ENCODE peak calls at places on chromosomes 3 and 15, in seven cellular contexts. One of them, this sample, is unnamed.

GRCh38 chr3:98612996-98613517 is 19.6 kb upstream of the CPOX start:
- DNase-seq in osteoblast: no peak
- DNase-seq in PC-3: no peak
- DNase-seq in PC-9: no peak
- DNase-seq in tibial nerve: no peak
- DNase-seq in gastrocnemius medialis: peak; percentile 11
- DNase-seq in uterus: no peak
- DNase-seq in this sample: no peak

GRCh38 chr3:115244350-115244749 is 97.3 kb upstream of the ZBTB20 start:
- DNase-seq in osteoblast: no peak
- DNase-seq in PC-3: no peak
- DNase-seq in PC-9: no peak
- DNase-seq in tibial nerve: no peak
- DNase-seq in gastrocnemius medialis: no peak
- DNase-seq in uterus: no peak
- DNase-seq in this sample: no peak

GRCh38 chr3:173401369-173401768 is 3.8 kb downstream of the NLGN1 start:
- DNase-seq in osteoblast: no peak
- DNase-seq in PC-3: no peak
- DNase-seq in PC-9: no peak
- DNase-seq in tibial nerve: no peak
- DNase-seq in gastrocnemius medialis: no peak
- DNase-seq in uterus: no peak
- DNase-seq in this sample: no peak

GRCh38 chr3:11465744-11466611 is 177.7 kb downstream of the VGLL4 start:
- DNase-seq in osteoblast: peak; percentile 90
- DNase-seq in PC-3: no peak
- DNase-seq in PC-9: no peak
- DNase-seq in tibial nerve: peak; percentile 75
- DNase-seq in gastrocnemius medialis: peak; percentile 57
- DNase-seq in uterus: peak; percentile 72
- DNase-seq in this sample: no peak

GRCh38 chr15:31459011-31459748 is 132.5 kb downstream of the KLF13 start:
- DNase-seq in osteoblast: no peak
- DNase-seq in PC-3: no peak
- DNase-seq in PC-9: no peak
- DNase-seq in tibial nerve: no peak
- DNase-seq in gastrocnemius medialis: no peak
- DNase-seq in uterus: peak; percentile 4
- DNase-seq in this sample: peak; percentile 26

GRCh38 chr3:136584728-136585127 is 167.4 kb downstream of the STAG1 start:
- DNase-seq in osteoblast: peak; percentile 50
- DNase-seq in PC-3: no peak
- DNase-seq in PC-9: no peak
- DNase-seq in tibial nerve: no peak
- DNase-seq in gastrocnemius medialis: no peak
- DNase-seq in uterus: no peak
- DNase-seq in this sample: no peak

GRCh38 chr3:128554100-128554464 is 61.1 kb upstream of the GATA2 start:
- DNase-seq in osteoblast: peak; percentile 96
- DNase-seq in PC-3: peak; percentile 65
- DNase-seq in PC-9: peak; percentile 72
- DNase-seq in tibial nerve: no peak
- DNase-seq in gastrocnemius medialis: no peak
- DNase-seq in uterus: peak; percentile 16
- DNase-seq in this sample: no peak

GRCh38 chr15:19987389-19988048 is 554.1 kb downstream of the GOLGA6L6 start:
- DNase-seq in osteoblast: peak; percentile 23
- DNase-seq in PC-3: peak; percentile 37
- DNase-seq in PC-9: peak; percentile 53
- DNase-seq in tibial nerve: no peak
- DNase-seq in gastrocnemius medialis: no peak
- DNase-seq in uterus: no peak
- DNase-seq in this sample: no peak

GRCh38 chr3:52026016-52026415 is 30.3 kb upstream of the RPL29 start:
- DNase-seq in osteoblast: no peak
- DNase-seq in PC-3: no peak
- DNase-seq in PC-9: no peak
- DNase-seq in tibial nerve: no peak
- DNase-seq in gastrocnemius medialis: peak; percentile 89
- DNase-seq in uterus: no peak
- DNase-seq in this sample: no peak

GRCh38 chr15:80931721-80932609 is 57.7 kb downstream of the MESD start:
- DNase-seq in osteoblast: peak; percentile 92
- DNase-seq in PC-3: no peak
- DNase-seq in PC-9: no peak
- DNase-seq in tibial nerve: peak; percentile 13
- DNase-seq in gastrocnemius medialis: peak; percentile 29
- DNase-seq in uterus: no peak
- DNase-seq in this sample: no peak
- TF ChIP-seq CTCF in osteoblast: no peak
- TF ChIP-seq CTCF in PC-3: no peak
- TF ChIP-seq CTCF in PC-9: no peak
- TF ChIP-seq CTCF in tibial nerve: no peak
- TF ChIP-seq CTCF in gastrocnemius medialis: no peak
- TF ChIP-seq CTCF in uterus: no peak
- TF ChIP-seq CTCF in this sample: no peak

DNA sequence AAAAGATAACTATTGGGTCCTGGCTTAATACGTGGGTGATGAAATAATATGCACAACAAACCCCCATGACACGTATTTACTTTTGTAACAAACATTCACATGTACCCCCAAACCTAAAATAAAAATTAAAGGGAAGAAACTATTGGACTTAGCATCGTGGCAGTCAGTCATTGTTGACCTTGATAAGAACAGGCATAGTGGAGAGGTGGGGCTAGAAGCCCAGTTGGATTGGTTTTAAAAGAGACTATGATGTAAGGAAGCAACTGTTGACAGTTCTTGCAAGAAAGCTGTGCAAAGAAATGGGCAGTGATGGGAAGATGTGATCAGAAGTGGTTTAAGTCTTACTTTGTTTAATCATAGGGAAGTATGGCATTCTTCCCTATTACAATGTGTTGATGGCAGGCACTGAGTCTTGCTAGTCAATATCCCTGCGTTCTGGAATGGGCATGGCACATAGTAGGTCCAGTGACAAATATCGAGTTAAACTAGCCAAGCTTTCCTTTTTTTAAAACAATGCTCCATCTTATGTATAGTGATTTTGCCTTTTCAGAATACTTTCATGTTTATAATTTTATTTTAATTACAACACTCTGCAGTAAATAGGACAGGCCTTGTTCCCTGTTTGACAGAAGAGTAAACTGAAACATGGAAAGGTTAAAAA is 37.9 kb downstream of the CAPN7 start:
- DNase-seq in osteoblast: no peak
- DNase-seq in PC-3: no peak
- DNase-seq in PC-9: no peak
- DNase-seq in tibial nerve: no peak
- DNase-seq in gastrocnemius medialis: no peak
- DNase-seq in uterus: no peak
- DNase-seq in this sample: no peak
- H3K36me3 ChIP-seq in osteoblast: peaks cover 80% of the 10 kb centered on the region
- H3K36me3 ChIP-seq in PC-3: peaks cover 71% of the 10 kb centered on the region
- H3K36me3 ChIP-seq in PC-9: peaks cover 42% of the 10 kb centered on the region
- H3K36me3 ChIP-seq in tibial nerve: peaks cover 3% of the 10 kb centered on the region
- H3K36me3 ChIP-seq in gastrocnemius medialis: peaks cover 3% of the 10 kb centered on the region
- H3K36me3 ChIP-seq in uterus: no peaks in the 10 kb centered on the region
- H3K36me3 ChIP-seq in this sample: peaks cover 100% of the 10 kb centered on the region

GRCh38 chr3:164419220-164419619 is 659.1 kb downstream of the SI start:
- DNase-seq in osteoblast: no peak
- DNase-seq in PC-3: no peak
- DNase-seq in PC-9: no peak
- DNase-seq in tibial nerve: no peak
- DNase-seq in gastrocnemius medialis: no peak
- DNase-seq in uterus: no peak
- DNase-seq in this sample: no peak
- TF ChIP-seq CTCF in osteoblast: no peak
- TF ChIP-seq CTCF in PC-3: no peak
- TF ChIP-seq CTCF in PC-9: no peak
- TF ChIP-seq CTCF in tibial nerve: no peak
- TF ChIP-seq CTCF in gastrocnemius medialis: no peak
- TF ChIP-seq CTCF in uterus: no peak
- TF ChIP-seq CTCF in this sample: no peak

DNA sequence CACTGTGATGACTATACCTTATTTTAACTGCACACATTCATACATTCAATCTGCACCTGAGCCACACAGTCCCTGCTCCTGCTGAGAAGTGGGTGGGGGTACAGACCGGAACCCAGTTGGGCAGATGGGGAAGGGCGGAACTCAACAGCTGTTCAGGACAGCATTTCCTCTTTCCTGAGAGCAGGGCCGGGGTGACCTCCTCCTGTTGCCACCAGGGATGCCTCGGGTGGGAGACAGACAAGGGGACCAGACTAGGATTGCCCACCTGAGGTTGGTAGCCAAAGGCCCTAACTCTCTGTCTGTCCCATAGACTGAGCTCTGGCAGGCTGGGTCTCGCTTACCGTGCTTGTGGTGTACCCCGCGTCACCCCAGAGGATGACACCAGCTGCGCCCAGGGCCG is 3.9 kb downstream of the HYAL2 start:
- DNase-seq in osteoblast: no peak
- DNase-seq in PC-3: no peak
- DNase-seq in PC-9: no peak
- DNase-seq in tibial nerve: no peak
- DNase-seq in gastrocnemius medialis: no peak
- DNase-seq in uterus: no peak
- DNase-seq in this sample: no peak
- H3K36me3 ChIP-seq in osteoblast: peaks cover 28% of the 10 kb centered on the region
- H3K36me3 ChIP-seq in PC-3: peaks cover 6% of the 10 kb centered on the region
- H3K36me3 ChIP-seq in PC-9: peaks cover 7% of the 10 kb centered on the region
- H3K36me3 ChIP-seq in tibial nerve: no peaks in the 10 kb centered on the region
- H3K36me3 ChIP-seq in gastrocnemius medialis: no peaks in the 10 kb centered on the region
- H3K36me3 ChIP-seq in uterus: no peaks in the 10 kb centered on the region
- H3K36me3 ChIP-seq in this sample: peaks cover 43% of the 10 kb centered on the region

DNA sequence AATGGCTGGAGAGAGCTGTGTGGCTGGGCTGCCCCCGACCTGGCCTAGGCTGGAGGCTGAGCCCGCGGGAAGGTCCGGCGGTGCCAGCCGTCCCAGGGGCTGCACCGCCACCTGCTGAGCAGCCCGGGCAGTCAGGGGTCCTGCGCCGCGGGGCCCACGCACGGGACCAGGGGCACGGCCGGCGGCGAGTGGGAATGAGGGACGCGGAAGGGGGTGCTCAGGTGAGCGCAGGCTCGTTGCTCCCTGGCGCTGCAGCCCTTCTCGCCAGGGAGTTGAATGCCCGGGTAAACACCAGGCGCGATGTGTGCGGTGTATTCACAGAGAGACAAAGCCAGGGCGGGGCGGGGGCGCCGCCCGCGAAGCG is 666 bp upstream of the SEMA3F start:
- DNase-seq in osteoblast: peak; percentile 91
- DNase-seq in PC-3: no peak
- DNase-seq in PC-9: no peak
- DNase-seq in tibial nerve: no peak
- DNase-seq in gastrocnemius medialis: no peak
- DNase-seq in uterus: no peak
- DNase-seq in this sample: no peak
- TF ChIP-seq CTCF in osteoblast: no peak
- TF ChIP-seq CTCF in PC-3: peak; percentile 43
- TF ChIP-seq CTCF in PC-9: no peak
- TF ChIP-seq CTCF in tibial nerve: no peak
- TF ChIP-seq CTCF in gastrocnemius medialis: peak; percentile 23
- TF ChIP-seq CTCF in uterus: no peak
- TF ChIP-seq CTCF in this sample: no peak

GRCh38 chr3:48267782-48268181 is 26.9 kb downstream of the ZNF589 start:
- DNase-seq in osteoblast: no peak
- DNase-seq in PC-3: peak; percentile 21
- DNase-seq in PC-9: no peak
- DNase-seq in tibial nerve: no peak
- DNase-seq in gastrocnemius medialis: no peak
- DNase-seq in uterus: no peak
- DNase-seq in this sample: no peak
- H3K36me3 ChIP-seq in osteoblast: no peaks in the 10 kb centered on the region
- H3K36me3 ChIP-seq in PC-3: peaks cover 8% of the 10 kb centered on the region
- H3K36me3 ChIP-seq in PC-9: no peaks in the 10 kb centered on the region
- H3K36me3 ChIP-seq in tibial nerve: no peaks in the 10 kb centered on the region
- H3K36me3 ChIP-seq in gastrocnemius medialis: no peaks in the 10 kb centered on the region
- H3K36me3 ChIP-seq in uterus: no peaks in the 10 kb centered on the region
- H3K36me3 ChIP-seq in this sample: peaks cover 67% of the 10 kb centered on the region

DNA sequence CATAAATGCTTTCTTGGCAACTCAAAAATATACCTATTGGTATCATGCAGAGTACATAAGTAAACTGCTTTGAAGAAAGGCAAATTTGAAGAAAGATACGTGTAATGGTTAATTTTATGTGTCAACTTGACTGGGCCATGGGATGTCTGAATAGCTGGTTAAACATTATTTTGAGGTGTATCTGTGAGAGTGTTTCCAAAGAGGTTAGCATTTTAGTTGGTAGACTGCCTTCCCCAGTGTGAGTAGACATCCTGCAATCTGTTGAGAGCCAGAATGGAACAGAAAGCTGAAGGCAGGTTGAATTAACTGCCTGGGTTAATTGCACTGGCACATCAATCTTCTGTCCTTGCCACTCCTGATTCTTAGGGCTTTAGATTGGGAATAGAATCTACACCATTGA is 98.2 kb downstream of the CMSS1 start:
- DNase-seq in osteoblast: no peak
- DNase-seq in PC-3: no peak
- DNase-seq in PC-9: no peak
- DNase-seq in tibial nerve: no peak
- DNase-seq in gastrocnemius medialis: no peak
- DNase-seq in uterus: no peak
- DNase-seq in this sample: no peak
- TF ChIP-seq CTCF in osteoblast: no peak
- TF ChIP-seq CTCF in PC-3: no peak
- TF ChIP-seq CTCF in PC-9: no peak
- TF ChIP-seq CTCF in tibial nerve: no peak
- TF ChIP-seq CTCF in gastrocnemius medialis: no peak
- TF ChIP-seq CTCF in uterus: no peak
- TF ChIP-seq CTCF in this sample: no peak

GRCh38 chr3:165642761-165643432 is 194.3 kb downstream of the BCHE start:
- DNase-seq in osteoblast: peak; percentile 69
- DNase-seq in PC-3: peak; percentile 98
- DNase-seq in PC-9: peak; percentile 79
- DNase-seq in tibial nerve: peak; percentile 48
- DNase-seq in gastrocnemius medialis: peak; percentile 30
- DNase-seq in uterus: peak; percentile 71
- DNase-seq in this sample: no peak

GRCh38 chr3:165641569-165642310 is 195.5 kb downstream of the BCHE start:
- DNase-seq in osteoblast: no peak
- DNase-seq in PC-3: no peak
- DNase-seq in PC-9: no peak
- DNase-seq in tibial nerve: no peak
- DNase-seq in gastrocnemius medialis: no peak
- DNase-seq in uterus: no peak
- DNase-seq in this sample: no peak

GRCh38 chr3:165645191-165645590 is 192.0 kb downstream of the BCHE start:
- DNase-seq in osteoblast: no peak
- DNase-seq in PC-3: no peak
- DNase-seq in PC-9: no peak
- DNase-seq in tibial nerve: no peak
- DNase-seq in gastrocnemius medialis: no peak
- DNase-seq in uterus: no peak
- DNase-seq in this sample: no peak

GRCh38 chr3:165644331-165644730 is 192.9 kb downstream of the BCHE start:
- DNase-seq in osteoblast: no peak
- DNase-seq in PC-3: no peak
- DNase-seq in PC-9: no peak
- DNase-seq in tibial nerve: no peak
- DNase-seq in gastrocnemius medialis: no peak
- DNase-seq in uterus: no peak
- DNase-seq in this sample: no peak

DNA sequence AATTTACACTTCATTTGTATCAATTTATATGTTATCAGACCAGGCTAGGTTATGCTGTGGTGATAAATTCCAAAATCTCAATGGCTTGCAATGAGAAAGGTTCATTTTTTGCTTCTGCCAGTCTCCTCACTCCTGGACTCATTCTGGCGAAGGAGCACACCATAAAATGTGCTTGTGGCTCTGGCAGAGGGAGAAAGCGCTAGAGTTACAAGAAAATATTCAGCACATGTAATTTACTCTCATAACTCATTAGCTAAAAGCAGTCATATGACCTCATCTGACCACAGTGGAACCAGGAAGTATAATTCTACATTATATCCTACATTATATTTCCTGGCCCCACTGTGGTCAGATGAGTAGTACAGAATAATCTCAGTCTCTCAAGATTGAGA is 193.8 kb downstream of the BCHE start:
- DNase-seq in osteoblast: no peak
- DNase-seq in PC-3: peak; percentile 55
- DNase-seq in PC-9: peak; percentile 11
- DNase-seq in tibial nerve: no peak
- DNase-seq in gastrocnemius medialis: no peak
- DNase-seq in uterus: no peak
- DNase-seq in this sample: no peak
- H3K36me3 ChIP-seq in osteoblast: no peaks in the 10 kb centered on the region
- H3K36me3 ChIP-seq in PC-3: no peaks in the 10 kb centered on the region
- H3K36me3 ChIP-seq in PC-9: no peaks in the 10 kb centered on the region
- H3K36me3 ChIP-seq in tibial nerve: no peaks in the 10 kb centered on the region
- H3K36me3 ChIP-seq in gastrocnemius medialis: no peaks in the 10 kb centered on the region
- H3K36me3 ChIP-seq in uterus: no peaks in the 10 kb centered on the region
- H3K36me3 ChIP-seq in this sample: no peaks in the 10 kb centered on the region